ENCODE peak calls at places on chromosomes 4 and X, in six cellular contexts. E is SK-N-SH, Q is K562, K is HL-60, N is H1, S is HepG2. L is an unnamed sample.

GRCh38 chr4:97587912-97588311 is 555.4 kb downstream of the STPG2 start:
- DNase-seq in E (no peak), Q (no peak), K (no peak), N (no peak), S (no peak), L (no peak)

GRCh38 chr4:94911141-94911540 is 153.4 kb downstream of the BMPR1B start:
- DNase-seq in E (no peak), Q (no peak), K (no peak), N (no peak), S (no peak), L (no peak)

GRCh38 chr4:145722561-145722960 is 42.6 kb downstream of the C4orf51 start:
- DNase-seq in E (no peak), Q (no peak), K (no peak), N (no peak), S (no peak), L (no peak)

GRCh38 chrX:22177950-22178349 is 94.8 kb upstream of the CBLL2 start:
- DNase-seq in E (no peak), Q (no peak), K (no peak), N (no peak), S (no peak), L (no peak)

GRCh38 chr4:86549163-86549788 is 44.8 kb upstream of the PTPN13 start:
- DNase-seq in E (no peak), Q (no peak), K (no peak), N (no peak), S (no peak), L (no peak)

GRCh38 chr4:161356351-161356750 is 807.4 kb downstream of the FSTL5 start:
- DNase-seq in E (no peak), Q (no peak), K (no peak), N (no peak), S (no peak), L (no peak)

GRCh38 chr4:139655116-139655515 is 10.5 kb upstream of the MGST2 start:
- DNase-seq in E (peak), Q (no peak), K (peak), N (no peak), S (peak), L (no peak)

GRCh38 chr4:40953253-40954118 is 203.7 kb downstream of the NSUN7 start:
- DNase-seq in E (no peak), Q (no peak), K (no peak), N (no peak), S (no peak), L (no peak)

GRCh38 chr4:7375427-7375826 is 59.3 kb downstream of the PSAPL1 start:
- DNase-seq in E (no peak), Q (no peak), K (no peak), N (no peak), S (no peak), L (no peak)

GRCh38 chr4:123298798-123299197 is 97.8 kb upstream of the SPRY1 start:
- DNase-seq in E (no peak), Q (no peak), K (no peak), N (no peak), S (no peak), L (no peak)

GRCh38 chrX:47936224-47936939 is 67.4 kb downstream of the ZNF182 start:
- DNase-seq in E (no peak), Q (peak), K (peak), N (no peak), S (no peak), L (no peak)

GRCh38 chrX:137352101-137352660 is 213.7 kb upstream of the ZIC3 start:
- DNase-seq in E (no peak), Q (peak), K (no peak), N (no peak), S (no peak), L (no peak)

GRCh38 chrX:138710866-138711331 is 618 bp downstream of the FGF13 start:
- DNase-seq in E (no peak), Q (no peak), K (no peak), N (no peak), S (no peak), L (no peak)

GRCh38 chr4:128859887-128860774 is 50.6 kb downstream of the JADE1 start:
- DNase-seq in E (no peak), Q (no peak), K (no peak), N (no peak), S (no peak), L (no peak)

GRCh38 chr4:64125354-64125753 is 283.9 kb downstream of the TECRL start:
- DNase-seq in E (no peak), Q (no peak), K (no peak), N (no peak), S (no peak), L (no peak)

GRCh38 chrX:13598877-13599276 is 29.5 kb downstream of the EGFL6 start:
- DNase-seq in E (peak), Q (peak), K (peak), N (no peak), S (no peak), L (no peak)

GRCh38 chr4:17284323-17285175 is 227.3 kb downstream of the QDPR start:
- DNase-seq in E (no peak), Q (no peak), K (no peak), N (no peak), S (no peak), L (no peak)

GRCh38 chr4:7193040-7193958 is 961 bp downstream of the SORCS2 start:
- DNase-seq in E (peak), Q (no peak), K (no peak), N (no peak), S (no peak), L (no peak)

GRCh38 chrX:49082472-49082871 is 2.8 kb upstream of the WDR45 start:
- DNase-seq in E (no peak), Q (peak), K (no peak), N (no peak), S (no peak), L (no peak)

GRCh38 chrX:130691576-130691975 is 211.4 kb downstream of the ENOX2 start:
- DNase-seq in E (no peak), Q (no peak), K (no peak), N (no peak), S (no peak), L (no peak)

GRCh38 chr4:25977397-25978170 is 63.6 kb downstream of the SMIM20 start:
- DNase-seq in E (peak), Q (no peak), K (no peak), N (no peak), S (no peak), L (no peak)

GRCh38 chr4:80694178-80694577 is 336.3 kb upstream of the BMP3 start:
- DNase-seq in E (no peak), Q (no peak), K (no peak), N (no peak), S (peak), L (no peak)

GRCh38 chr4:158578476-158578875 is 56.8 kb downstream of the RXFP1 start:
- DNase-seq in E (peak), Q (peak), K (no peak), N (no peak), S (peak), L (no peak)

GRCh38 chrX:53318766-53319353 is 37.5 kb upstream of the IQSEC2 start:
- DNase-seq in E (no peak), Q (no peak), K (no peak), N (no peak), S (no peak), L (no peak)

GRCh38 chr4:47209833-47210232 is 178.5 kb downstream of the GABRB1 start:
- DNase-seq in E (no peak), Q (no peak), K (no peak), N (no peak), S (no peak), L (no peak)

GRCh38 chr4:138030375-138030774 is 211.8 kb downstream of the SLC7A11 start:
- DNase-seq in E (no peak), Q (no peak), K (no peak), N (no peak), S (no peak), L (no peak)

GRCh38 chr4:8732092-8732491 is 139.5 kb downstream of the CPZ start:
- DNase-seq in E (no peak), Q (no peak), K (no peak), N (no peak), S (no peak), L (no peak)

GRCh38 chr4:152667781-152668180 is 12.0 kb downstream of the TMEM154 start:
- DNase-seq in E (no peak), Q (no peak), K (no peak), N (no peak), S (no peak), L (no peak)

GRCh38 chr4:152665691-152666410 is 13.9 kb downstream of the TMEM154 start:
- DNase-seq in E (no peak), Q (no peak), K (no peak), N (no peak), S (no peak), L (no peak)

GRCh38 chr4:152668338-152668964 is 11.3 kb downstream of the TMEM154 start:
- DNase-seq in E (no peak), Q (no peak), K (no peak), N (no peak), S (no peak), L (no peak)

GRCh38 chr4:152663203-152664066 is 16.4 kb downstream of the TMEM154 start:
- DNase-seq in E (no peak), Q (no peak), K (peak), N (no peak), S (no peak), L (peak)

DNA sequence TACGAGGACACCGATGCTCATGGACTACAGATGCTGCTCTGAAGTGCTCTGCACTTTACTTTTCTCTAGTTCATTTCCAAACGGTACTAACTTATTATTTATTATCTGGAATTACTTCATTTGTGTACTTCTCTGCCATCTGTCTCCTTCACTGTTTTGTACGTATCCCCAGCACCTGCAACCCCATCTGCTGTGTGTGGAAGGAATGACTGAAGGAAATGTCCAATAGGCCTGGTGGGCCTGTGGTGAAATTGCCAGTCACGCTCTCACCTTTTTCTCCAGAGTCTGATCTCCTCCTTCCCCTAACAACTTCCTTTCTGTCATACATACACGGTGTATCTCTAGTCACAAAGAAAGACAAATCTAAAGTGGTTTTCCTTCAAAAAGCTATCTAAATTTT is 12.9 kb downstream of the TMEM154 start:
- DNase-seq in E (no peak), Q (no peak), K (no peak), N (no peak), S (no peak), L (no peak)
- TF ChIP-seq GABPA in E (no peak), Q (no peak), K (no peak), N (no peak), S (no peak), L (no peak)

GRCh38 chrX:128754130-128754529 is 701.9 kb upstream of the ACTRT1 start:
- DNase-seq in E (no peak), Q (no peak), K (no peak), N (peak), S (peak), L (no peak)

GRCh38 chrX:128759745-128760144 is 707.5 kb upstream of the ACTRT1 start:
- DNase-seq in E (no peak), Q (no peak), K (no peak), N (no peak), S (peak), L (no peak)

DNA sequence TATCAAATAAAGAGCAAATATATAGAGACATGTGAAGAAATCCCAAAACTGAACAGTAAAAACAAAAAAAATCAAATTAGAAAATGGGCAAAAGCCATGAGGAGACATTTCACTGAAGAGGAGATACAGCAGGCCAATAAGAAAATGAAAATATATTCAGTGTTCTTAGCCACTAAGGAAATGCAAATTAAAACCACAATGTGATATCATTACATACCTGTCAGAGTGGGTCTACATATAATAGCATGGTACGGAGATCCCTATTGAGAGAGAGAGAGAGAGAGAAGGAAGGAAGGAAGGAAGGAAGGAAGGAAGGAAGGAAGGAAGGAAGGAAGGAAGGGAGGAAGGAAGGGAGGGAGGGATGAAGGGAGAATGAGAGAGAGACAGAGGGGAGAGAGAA is 707.0 kb upstream of the ACTRT1 start:
- DNase-seq in E (no peak), Q (no peak), K (no peak), N (no peak), S (no peak), L (no peak)
- TF ChIP-seq GABPA in E (no peak), Q (no peak), K (no peak), N (no peak), S (no peak), L (no peak)

GRCh38 chrX:150897371-150898319 is 823 bp downstream of the CD99L2 start:
- DNase-seq in E (peak), Q (peak), K (peak), N (no peak), S (no peak), L (no peak)

GRCh38 chrX:150889131-150889530 is 9.3 kb downstream of the CD99L2 start:
- DNase-seq in E (no peak), Q (no peak), K (no peak), N (no peak), S (no peak), L (no peak)

GRCh38 chrX:150898343-150899190 is at the start of gene CD99L2:
- DNase-seq in E (peak), Q (peak), K (peak), N (peak), S (peak), L (no peak)

GRCh38 chrX:150896632-150897031 is 1.8 kb downstream of the CD99L2 start:
- DNase-seq in E (no peak), Q (no peak), K (no peak), N (no peak), S (no peak), L (no peak)

GRCh38 chrX:150893936-150894335 is 4.5 kb downstream of the CD99L2 start:
- DNase-seq in E (no peak), Q (no peak), K (no peak), N (no peak), S (no peak), L (no peak)
- TF ChIP-seq GABPA in E (no peak), Q (no peak), K (no peak), N (no peak), S (no peak), L (no peak)

GRCh38 chr4:1168291-1169031 is 3.9 kb downstream of the SPON2 start:
- DNase-seq in E (no peak), Q (no peak), K (no peak), N (no peak), S (no peak), L (no peak)

GRCh38 chr4:1169171-1169671 is 3.2 kb downstream of the SPON2 start:
- DNase-seq in E (no peak), Q (no peak), K (no peak), N (no peak), S (no peak), L (no peak)

GRCh38 chr4:1166509-1167243 is 5.7 kb downstream of the SPON2 start:
- DNase-seq in E (no peak), Q (peak), K (no peak), N (no peak), S (no peak), L (no peak)

GRCh38 chr4:1169691-1170096 is 2.7 kb downstream of the SPON2 start:
- DNase-seq in E (no peak), Q (no peak), K (no peak), N (no peak), S (no peak), L (no peak)

DNA sequence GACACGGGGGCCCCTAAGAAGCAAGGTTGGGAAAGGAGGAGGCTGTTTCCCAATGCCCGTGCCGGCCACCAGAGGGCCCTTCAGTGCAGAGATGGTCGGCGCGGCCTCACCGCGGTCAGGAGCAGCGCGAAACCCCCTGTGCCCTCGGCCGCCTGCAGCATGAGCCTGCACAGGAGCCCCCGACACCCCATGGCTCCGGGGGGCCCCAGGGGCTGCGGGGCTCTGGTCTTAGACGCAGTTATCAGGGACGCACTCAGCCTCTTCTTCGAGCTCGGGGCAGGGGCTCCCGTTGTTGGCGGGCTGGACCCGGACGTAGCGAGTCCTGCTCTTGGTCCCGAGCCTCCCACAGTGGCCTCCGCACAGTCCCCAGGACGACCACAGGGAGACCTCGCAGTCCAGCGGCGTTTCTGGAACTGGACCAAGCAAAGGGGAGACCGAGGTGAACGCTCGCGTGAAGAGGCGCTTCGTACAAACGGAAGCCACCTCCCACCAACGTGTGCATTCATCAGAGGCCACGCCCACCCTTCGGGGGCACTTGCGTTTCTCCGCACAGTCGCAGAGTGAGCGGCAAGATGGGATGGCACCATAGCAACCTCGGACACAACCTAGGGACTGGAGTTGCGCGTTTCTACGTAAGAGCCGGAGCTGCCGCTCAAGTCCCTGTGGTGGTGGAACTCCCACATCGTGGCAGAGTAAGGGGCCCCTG is 5.0 kb downstream of the SPON2 start:
- DNase-seq in E (peak), Q (peak), K (peak), N (peak), S (peak), L (peak)
- TF ChIP-seq GABPA in E (no peak), Q (peak), K (no peak), N (peak), S (no peak), L (no peak)

GRCh38 chrX:87525771-87526229 is 8.2 kb downstream of the KLHL4 start:
- DNase-seq in E (no peak), Q (peak), K (no peak), N (no peak), S (no peak), L (no peak)

GRCh38 chrX:87526281-87526680 is 8.7 kb downstream of the KLHL4 start:
- DNase-seq in E (no peak), Q (no peak), K (no peak), N (no peak), S (no peak), L (no peak)

DNA sequence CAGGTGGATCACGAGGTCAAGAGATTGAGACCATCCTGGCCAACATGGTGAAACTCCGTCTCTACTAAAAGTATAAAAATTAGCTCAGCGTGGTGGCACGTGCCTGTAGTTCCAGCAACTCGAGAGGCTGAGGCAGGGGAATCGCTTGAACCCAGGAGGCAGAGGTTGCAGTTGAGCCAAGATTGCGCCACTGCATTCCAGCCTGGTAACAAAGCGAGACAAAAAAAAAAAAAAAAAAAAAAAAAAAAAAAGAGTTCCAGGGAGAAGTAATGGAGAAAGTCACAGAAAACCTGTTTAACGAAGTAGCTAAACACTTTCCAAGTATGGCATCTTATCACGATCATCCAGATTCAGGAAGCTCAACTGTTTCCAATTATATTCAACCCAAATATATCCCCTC is 10.9 kb downstream of the KLHL4 start:
- DNase-seq in E (no peak), Q (no peak), K (no peak), N (no peak), S (no peak), L (no peak)
- TF ChIP-seq GABPA in E (no peak), Q (no peak), K (no peak), N (no peak), S (no peak), L (no peak)

DNA sequence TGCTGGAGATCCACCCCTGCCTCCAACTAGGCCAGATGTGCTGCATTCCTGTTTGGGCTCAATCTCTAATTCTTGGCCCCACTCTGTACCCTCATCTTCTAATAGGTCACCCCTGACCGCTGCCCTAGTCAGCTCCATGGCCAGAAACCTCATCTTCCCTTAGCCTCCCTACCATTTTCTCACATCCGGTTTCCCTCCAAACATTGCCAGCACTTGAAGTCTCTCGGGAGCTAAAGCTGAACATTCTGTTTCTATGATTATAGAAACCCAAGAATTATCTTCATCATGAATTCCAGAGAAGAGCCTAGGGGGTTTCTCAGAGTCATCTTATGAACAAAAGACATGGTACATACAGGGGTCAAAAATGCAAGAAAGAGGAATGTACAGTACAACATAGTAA is 179.7 kb downstream of the AMELX start:
- DNase-seq in E (no peak), Q (no peak), K (no peak), N (no peak), S (no peak), L (no peak)
- TF ChIP-seq GABPA in E (no peak), Q (no peak), K (no peak), N (no peak), S (no peak), L (no peak)

DNA sequence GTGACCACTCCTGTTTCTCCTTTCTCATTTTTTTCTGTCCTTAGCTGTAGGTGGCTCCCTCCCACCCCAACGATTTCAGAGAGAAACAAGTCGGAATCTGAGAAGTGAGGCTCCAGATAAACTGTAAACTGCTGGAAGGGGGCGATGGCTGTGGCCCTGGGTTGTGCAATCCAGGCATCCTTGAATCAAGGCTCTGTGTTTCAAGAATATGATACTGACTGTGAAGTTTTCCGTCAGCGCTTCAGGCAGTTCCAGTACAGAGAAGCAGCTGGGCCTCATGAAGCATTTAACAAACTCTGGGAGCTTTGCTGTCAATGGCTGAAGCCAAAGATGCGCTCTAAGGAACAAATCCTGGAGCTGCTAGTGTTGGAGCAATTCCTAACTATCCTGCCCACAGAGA is 37.7 kb downstream of the ETDC start:
- DNase-seq in E (no peak), Q (no peak), K (no peak), N (no peak), S (no peak), L (no peak)
- TF ChIP-seq GABPA in E (no peak), Q (no peak), K (no peak), N (no peak), S (no peak), L (no peak)

L was measured in GM12878.